ENCODE peak calls at places on chromosomes 11 and 22, in five cellular contexts. N is H9, F is IMR-90, R is H1, D is mesenchymal stem cell. P is an unnamed sample.

GRCh38 chr11:92867913-92868619 is 101.4 kb upstream of the MTNR1B start:
- DNase-seq in R (no peak), N (no peak), F (no peak), D (no peak), P (no peak)

GRCh38 chr22:37090920-37091688 is 18.4 kb downstream of the TMPRSS6 start:
- DNase-seq in R (no peak), D (no peak), N (no peak), F (no peak), P (no peak)

GRCh38 chr11:67248653-67249052 is 17.6 kb upstream of the GRK2 start:
- DNase-seq in R (no peak), F (no peak), N (no peak), D (no peak), P (no peak)

GRCh38 chr11:45052361-45052760 is 94.1 kb upstream of the PRDM11 start:
- DNase-seq in D (no peak), R (no peak), F (no peak), N (no peak), P (no peak)

GRCh38 chr22:45987462-45987861 is 10.5 kb upstream of the WNT7B start:
- DNase-seq in N (peak), R (no peak), F (no peak), D (no peak), P (no peak)

GRCh38 chr11:132631956-132632355 is 900.3 kb downstream of the OPCML start:
- DNase-seq in R (no peak), D (peak), N (no peak), F (peak), P (no peak)

GRCh38 chr22:48821346-48822186 is 1006.1 kb downstream of the BRD1 start:
- DNase-seq in F (no peak), D (no peak), N (no peak), R (no peak), P (no peak)

GRCh38 chr11:60795291-60795690 is 10.2 kb downstream of the MS4A10 start:
- DNase-seq in R (no peak), N (no peak), D (no peak), F (no peak), P (no peak)

GRCh38 chr11:123653997-123654565 is 343 bp downstream of the SCN3B start:
- DNase-seq in D (peak), F (peak), R (peak), N (peak), P (peak)

GRCh38 chr22:49230194-49230577 is 597.5 kb downstream of the BRD1 start:
- DNase-seq in R (peak), N (peak), D (no peak), F (no peak), P (peak)

GRCh38 chr11:63670738-63671321 is 346 bp downstream of the ATL3 start:
- DNase-seq in F (no peak), D (peak), R (peak), N (peak), P (no peak)

GRCh38 chr11:63672156-63672463 is 934 bp upstream of the ATL3 start:
- DNase-seq in R (no peak), N (no peak), D (no peak), F (no peak), P (no peak)

GRCh38 chr11:63670077-63670737 is 969 bp downstream of the ATL3 start:
- DNase-seq in R (no peak), F (peak), D (peak), N (no peak), P (no peak)

GRCh38 chr11:63672934-63673539 is 1.9 kb upstream of the ATL3 start:
- DNase-seq in N (no peak), F (no peak), R (no peak), D (no peak), P (no peak)

DNA sequence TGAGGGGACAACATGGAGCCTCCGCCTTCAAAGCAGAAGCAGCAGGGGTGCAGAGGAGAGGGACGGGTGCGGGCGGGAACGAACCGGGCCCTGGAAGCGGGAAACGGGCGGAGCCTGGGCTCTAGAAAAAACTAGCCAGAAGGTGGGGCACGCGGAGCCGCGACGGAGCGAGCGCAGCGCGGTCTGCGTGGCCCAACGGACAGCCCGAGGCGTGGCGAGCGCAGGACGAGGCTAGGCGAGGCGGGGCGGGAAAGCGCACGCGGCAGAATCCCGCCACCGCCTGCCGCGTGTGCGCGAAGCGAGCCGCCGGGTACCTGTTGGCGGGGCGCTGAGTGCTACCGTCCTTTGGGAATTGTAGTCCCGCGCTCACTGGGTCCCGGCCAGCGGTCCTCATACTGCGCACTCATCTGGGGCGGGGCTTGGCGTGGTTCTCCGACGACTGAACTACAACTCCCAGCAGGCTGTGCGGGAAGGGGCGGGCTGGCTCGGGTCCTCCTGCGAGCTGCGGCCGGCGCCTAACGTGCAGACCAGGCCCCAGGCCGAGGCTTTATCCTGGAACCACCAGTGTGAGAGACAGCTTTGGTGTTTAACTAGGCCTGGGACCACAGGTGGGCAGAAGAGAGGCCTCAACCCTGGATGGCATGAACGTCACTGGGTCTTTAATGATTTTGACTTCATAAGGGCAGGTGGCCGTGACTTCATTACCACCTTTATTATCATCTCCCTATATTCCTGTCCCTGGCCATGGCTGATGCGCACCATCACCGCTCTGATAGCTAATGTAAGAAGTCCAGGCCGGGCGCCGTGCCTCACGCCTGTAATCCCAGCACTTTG is at the start of gene ATL3:
- DNase-seq in N (peak), D (peak), F (peak), R (peak), P (peak)
- H4K8ac ChIP-seq in N (no peak), D (peak), F (peak), R (peak), P (no peak)

DNA sequence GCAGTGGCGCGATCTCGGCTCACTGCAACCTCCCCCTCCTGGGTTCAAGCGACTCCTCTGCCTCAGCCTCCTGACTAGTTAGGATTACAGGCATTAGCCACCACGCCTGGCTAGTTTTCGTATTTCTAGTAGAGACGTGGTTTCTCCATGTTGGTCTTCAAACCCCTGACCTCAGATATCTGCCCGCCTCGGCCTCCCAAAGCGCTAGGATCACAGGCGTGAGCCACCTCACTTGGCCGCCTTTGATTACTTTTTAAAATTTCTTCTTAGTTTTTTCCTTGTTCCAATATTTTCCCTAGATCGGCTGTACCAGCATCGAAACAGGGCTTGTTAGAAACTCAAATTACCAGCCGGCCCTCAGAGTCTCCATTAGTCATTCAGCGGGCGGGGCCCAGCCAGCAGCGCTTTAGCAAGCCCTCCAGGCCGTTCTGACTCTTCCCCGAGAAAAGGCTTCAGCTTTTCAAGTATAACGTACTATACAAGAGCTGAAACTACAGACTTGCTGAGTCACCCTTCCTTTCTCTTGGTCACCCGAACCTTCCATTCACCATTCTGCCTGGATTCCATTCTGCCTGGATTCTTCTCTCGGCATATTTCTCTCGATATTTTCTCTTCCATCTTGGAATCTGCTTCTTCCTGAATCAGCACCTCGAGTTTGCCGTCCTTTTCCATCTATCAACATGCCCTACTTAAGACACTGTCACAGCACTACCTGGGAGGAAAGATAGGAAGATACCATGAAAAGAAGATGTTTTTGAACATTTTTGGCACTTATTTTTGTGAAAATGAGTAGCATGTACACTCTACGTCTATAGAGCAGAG is 6.7 kb upstream of the CAPRIN1 start:
- DNase-seq in N (peak), D (peak), R (peak), F (peak), P (no peak)
- H3K14ac ChIP-seq in N (no peak), D (no peak), R (no peak), F (peak), P (no peak)

GRCh38 chr11:84549221-84549620 is 1077.9 kb downstream of the DLG2 start:
- DNase-seq in D (no peak), F (no peak), N (no peak), R (no peak), P (no peak)
- H2BK15ac ChIP-seq in D (no peak), F (no peak), N (no peak), R (no peak), P (no peak)

GRCh38 chr11:121023848-121024751 is at the start of gene TBCEL:
- DNase-seq in R (peak), F (peak), N (peak), D (peak), P (peak)
- H4K8ac ChIP-seq in R (peak), F (peak), N (no peak), D (peak), P (no peak)

P was measured in neuronal stem cell.